ENCODE peak calls at places on chromosomes 1 and 21, in eight cellular contexts. N, U, F, A, W, O, V and T are unnamed samples.
A peak's percentile ranks its signal among the peaks of the same experiment; 100 is the strongest.

GRCh38 chr1:64046871-64047270 is 156.6 kb upstream of the UBE2U start:
- DNase-seq in N (no peak), U (no peak), W (no peak), V (no peak), O (no peak), A (no peak), F (no peak), T (no peak)

GRCh38 chr1:230632273-230632873 is 9.9 kb upstream of the COG2 start:
- DNase-seq in W (no peak), F (peak; percentile 88), A (peak; percentile 37), O (peak; percentile 57), N (peak; percentile 60), V (peak; percentile 41), U (peak; percentile 10), T (no peak)

GRCh38 chr21:38798481-38798882 is 7.2 kb upstream of the ETS2 start:
- DNase-seq in N (peak; percentile 35), V (peak; percentile 55), U (no peak), W (no peak), A (peak; percentile 90), O (peak; percentile 90), F (peak; percentile 93), T (no peak)

GRCh38 chr21:21177353-21177986 is 179.3 kb downstream of the NCAM2 start:
- DNase-seq in W (no peak), A (no peak), N (no peak), O (no peak), F (no peak), U (no peak), V (no peak), T (no peak)

GRCh38 chr1:39081266-39082139 is 55.4 kb downstream of the NDUFS5 start:
- DNase-seq in U (no peak), N (peak; percentile 67), A (peak; percentile 30), V (no peak), O (no peak), W (no peak), F (no peak), T (no peak)

GRCh38 chr21:44637018-44637850 is at the start of gene KRTAP10-10:
- DNase-seq in W (no peak), F (no peak), N (no peak), U (no peak), V (no peak), A (no peak), O (no peak), T (no peak)

GRCh38 chr1:186617860-186618780 is 62.1 kb downstream of the PTGS2 start:
- DNase-seq in O (peak; percentile 33), A (no peak), V (peak; percentile 9), F (peak; percentile 74), U (peak; percentile 16), W (peak; percentile 1), N (no peak), T (peak; percentile 1)

GRCh38 chr1:184385863-184386262 is 966 bp upstream of the C1orf21 start:
- DNase-seq in A (no peak), V (no peak), F (no peak), O (no peak), U (no peak), N (no peak), W (no peak), T (no peak)

GRCh38 chr1:103517380-103518047 is 8.0 kb upstream of the RNPC3 start:
- DNase-seq in W (no peak), V (peak; percentile 61), F (no peak), A (no peak), U (no peak), N (no peak), O (no peak), T (no peak)

GRCh38 chr1:9340864-9341263 is 48.2 kb downstream of the SPSB1 start:
- DNase-seq in V (no peak), N (no peak), U (no peak), O (no peak), A (no peak), W (no peak), F (no peak), T (no peak)

GRCh38 chr21:40074198-40074597 is 207.0 kb downstream of the PCP4 start:
- DNase-seq in W (no peak), V (no peak), N (peak; percentile 46), U (no peak), F (no peak), A (no peak), O (no peak), T (no peak)

GRCh38 chr1:25019351-25020172 is 89.5 kb upstream of the RUNX3 start:
- DNase-seq in V (no peak), U (no peak), F (no peak), O (no peak), W (no peak), A (no peak), N (no peak), T (no peak)

GRCh38 chr1:23444104-23444533 is 19.6 kb upstream of the TCEA3 start:
- DNase-seq in N (no peak), A (no peak), V (peak; percentile 100), U (peak; percentile 88), O (no peak), F (peak; percentile 81), W (no peak), T (no peak)

GRCh38 chr1:33097137-33097611 is 16.2 kb downstream of the AZIN2 start:
- DNase-seq in V (peak; percentile 82), O (peak; percentile 44), F (no peak), A (no peak), U (no peak), W (no peak), N (no peak), T (no peak)

GRCh38 chr1:84635261-84635848 is 54.9 kb downstream of the SSX2IP start:
- DNase-seq in V (no peak), W (no peak), N (no peak), O (no peak), F (no peak), U (no peak), A (no peak), T (no peak)

GRCh38 chr1:1402081-1402900 is 3.2 kb upstream of the CCNL2 start:
- DNase-seq in V (peak; percentile 80), N (peak; percentile 58), U (peak; percentile 47), A (no peak), W (no peak), O (peak; percentile 46), F (peak; percentile 73), T (no peak)

GRCh38 chr1:211610779-211611556 is 32.0 kb upstream of the SLC30A1 start:
- DNase-seq in W (no peak), O (peak; percentile 40), U (peak; percentile 42), V (no peak), N (no peak), F (no peak), A (no peak), T (no peak)

GRCh38 chr1:84370831-84371394 is 27.4 kb upstream of the DNASE2B start:
- DNase-seq in A (no peak), O (no peak), N (no peak), U (no peak), F (peak; percentile 39), W (no peak), V (peak; percentile 70), T (no peak)

GRCh38 chr1:173418107-173418985 is 58.8 kb upstream of the PRDX6 start:
- DNase-seq in V (no peak), W (no peak), O (no peak), A (no peak), U (no peak), N (no peak), F (no peak), T (no peak)

GRCh38 chr1:221672160-221672762 is 69.6 kb downstream of the DUSP10 start:
- DNase-seq in A (no peak), F (peak; percentile 87), V (peak; percentile 66), N (no peak), W (no peak), U (peak; percentile 33), O (peak; percentile 61), T (no peak)

GRCh38 chr1:76140227-76140626 is 65.7 kb downstream of the ST6GALNAC3 start:
- DNase-seq in O (no peak), W (no peak), U (no peak), N (no peak), F (no peak), V (no peak), A (no peak), T (no peak)

GRCh38 chr1:202034683-202035462 is 24.5 kb downstream of the ELF3 start:
- DNase-seq in V (peak; percentile 98), O (peak; percentile 98), W (no peak), U (peak; percentile 94), A (peak; percentile 95), F (peak; percentile 97), N (peak; percentile 30), T (no peak)

GRCh38 chr1:171841931-171842723 is 829 bp downstream of the DNM3 start:
- DNase-seq in U (no peak), W (no peak), N (peak; percentile 8), A (peak; percentile 13), V (no peak), F (peak; percentile 14), O (no peak), T (no peak)

GRCh38 chr21:45592626-45593134 is 50.4 kb upstream of the SLC19A1 start:
- DNase-seq in A (no peak), O (no peak), V (no peak), W (no peak), N (no peak), U (no peak), F (no peak), T (no peak)

GRCh38 chr1:95742591-95743089 is 508.6 kb downstream of the RWDD3 start:
- DNase-seq in A (peak; percentile 78), U (peak; percentile 23), O (peak; percentile 40), W (no peak), F (peak; percentile 97), V (peak; percentile 19), N (no peak), T (no peak)

GRCh38 chr1:36650200-36651065 is 167.7 kb upstream of the CSF3R start:
- DNase-seq in V (peak; percentile 23), W (peak; percentile 15), N (peak; percentile 63), U (peak; percentile 21), O (peak; percentile 32), A (peak; percentile 67), F (peak; percentile 71), T (peak; percentile 37)

GRCh38 chr1:12171206-12172041 is 4.6 kb downstream of the TNFRSF1B start:
- DNase-seq in W (no peak), N (no peak), U (no peak), V (no peak), O (no peak), F (no peak), A (no peak), T (no peak)

GRCh38 chr1:232853994-232854532 is 48.8 kb downstream of the MAP10 start:
- DNase-seq in U (no peak), A (no peak), N (no peak), V (peak; percentile 61), O (peak; percentile 70), W (no peak), F (peak; percentile 22), T (no peak)

GRCh38 chr1:81670286-81670685 is 130.4 kb upstream of the ADGRL2 start:
- DNase-seq in A (peak; percentile 30), V (peak; percentile 94), W (no peak), U (peak; percentile 75), N (peak; percentile 90), F (peak; percentile 92), O (peak; percentile 72), T (no peak)

GRCh38 chr1:36653850-36654249 is 171.1 kb upstream of the CSF3R start:
- DNase-seq in N (no peak), V (no peak), A (no peak), F (peak; percentile 57), O (peak; percentile 12), W (no peak), U (no peak), T (no peak)

GRCh38 chr1:2778220-2778592 is 23.3 kb downstream of the TTC34 start:
- DNase-seq in A (no peak), F (no peak), V (no peak), W (no peak), U (no peak), O (no peak), N (no peak), T (no peak)

GRCh38 chr21:29238052-29238966 is 60.4 kb upstream of the BACH1 start:
- DNase-seq in V (peak; percentile 46), F (peak; percentile 55), A (no peak), N (no peak), W (no peak), O (no peak), U (no peak), T (no peak)

GRCh38 chr1:182280521-182280920 is 111.1 kb downstream of the GLUL start:
- DNase-seq in V (no peak), W (no peak), A (no peak), U (no peak), F (no peak), O (no peak), N (no peak), T (no peak)

GRCh38 chr1:119689511-119689910 is 22.2 kb upstream of the PHGDH start:
- DNase-seq in N (no peak), F (no peak), A (no peak), U (no peak), O (no peak), W (no peak), V (no peak), T (no peak)